ENCODE peak calls at places on chromosomes 6 and 20, in five cellular contexts. B, H, W, S and F are unnamed samples.

GRCh38 chr20:7147220-7147601 is 379.7 kb downstream of the BMP2 start:
- DNase-seq in S (no peak), W (peak), H (no peak), B (no peak), F (no peak)

GRCh38 chr20:12110274-12110673 is 192.6 kb downstream of the BTBD3 start:
- DNase-seq in H (no peak), S (no peak), W (no peak), B (no peak), F (no peak)

GRCh38 chr6:41346435-41346834 is 11.0 kb downstream of the NCR2 start:
- DNase-seq in S (no peak), B (no peak), H (no peak), W (no peak), F (no peak)

GRCh38 chr6:20687494-20687893 is 153.2 kb downstream of the CDKAL1 start:
- DNase-seq in B (no peak), S (no peak), H (no peak), W (no peak), F (no peak)

GRCh38 chr20:2102585-2103453 is 1.2 kb downstream of the STK35 start:
- DNase-seq in B (peak), S (no peak), W (peak), H (peak), F (peak)

GRCh38 chr6:149969635-149970034 is 5.9 kb downstream of the ULBP1 start:
- DNase-seq in S (no peak), B (no peak), W (no peak), H (no peak), F (no peak)

GRCh38 chr20:18524646-18525045 is 16.9 kb downstream of the SEC23B start:
- DNase-seq in S (no peak), W (no peak), H (no peak), B (no peak), F (no peak)

GRCh38 chr6:41689171-41690008 is 46.0 kb downstream of the TFEB start:
- DNase-seq in S (no peak), B (no peak), H (no peak), W (no peak), F (no peak)

GRCh38 chr20:15379897-15380296 is 1042.5 kb upstream of the FLRT3 start:
- DNase-seq in H (no peak), B (no peak), W (no peak), S (no peak), F (no peak)

GRCh38 chr20:47392015-47392720 is 35.7 kb upstream of the ZMYND8 start:
- DNase-seq in S (no peak), B (peak), H (peak), W (peak), F (peak)

GRCh38 chr20:41499961-41500725 is 118.0 kb downstream of the CHD6 start:
- DNase-seq in S (no peak), W (no peak), H (no peak), B (no peak), F (no peak)

GRCh38 chr20:62651285-62652021 is 9.2 kb downstream of the SLCO4A1 start:
- DNase-seq in W (no peak), B (no peak), H (no peak), S (peak), F (peak)

GRCh38 chr20:16391003-16391402 is 182.2 kb downstream of the KIF16B start:
- DNase-seq in S (no peak), W (no peak), B (no peak), H (no peak), F (no peak)

GRCh38 chr6:24614048-24614420 is 32.0 kb downstream of the KIAA0319 start:
- DNase-seq in W (no peak), B (no peak), S (no peak), H (no peak), F (no peak)

GRCh38 chr6:163599136-163599535 is 184.6 kb downstream of the QKI start:
- DNase-seq in B (no peak), W (no peak), H (no peak), S (no peak), F (no peak)

GRCh38 chr6:169868458-169868857 is 117.0 kb downstream of the ERMARD start:
- DNase-seq in W (no peak), H (no peak), S (no peak), B (no peak), F (no peak)

GRCh38 chr6:113674075-113674474 is 183.1 kb upstream of the MARCKS start:
- DNase-seq in B (no peak), S (no peak), W (no peak), H (no peak), F (no peak)

GRCh38 chr6:147507162-147508072 is 1.1 kb upstream of the SAMD5 start:
- DNase-seq in H (peak), W (no peak), S (no peak), B (peak), F (peak)

GRCh38 chr6:43455034-43455747 is at the start of gene DLK2:
- DNase-seq in B (peak), W (no peak), H (peak), S (no peak), F (peak)

GRCh38 chr20:2596673-2597279 is 55.7 kb upstream of the NOP56 start:
- DNase-seq in B (no peak), H (no peak), S (no peak), W (no peak), F (peak)

GRCh38 chr6:82298012-82298411 is 50.5 kb upstream of the IBTK start:
- DNase-seq in W (no peak), S (no peak), H (no peak), B (peak), F (no peak)

GRCh38 chr6:44122821-44123220 is 4.4 kb downstream of the MRPL14 start:
- DNase-seq in S (peak), B (no peak), H (no peak), W (peak), F (no peak)

GRCh38 chr20:57548177-57549058 is 12.5 kb upstream of the PCK1 start:
- DNase-seq in S (no peak), W (no peak), B (no peak), H (no peak), F (no peak)

GRCh38 chr6:105981002-105981887 is 104.9 kb upstream of the PRDM1 start:
- DNase-seq in B (no peak), H (no peak), S (no peak), W (no peak), F (peak)

GRCh38 chr20:39268566-39268965 is 306.4 kb downstream of the DHX35 start:
- DNase-seq in B (no peak), W (no peak), H (no peak), S (no peak), F (no peak)
- TF ChIP-seq JUNB in B (no peak), W (no peak), H (no peak), S (no peak), F (no peak)

GRCh38 chr6:56380476-56380875 is 133.1 kb upstream of the COL21A1 start:
- DNase-seq in S (no peak), W (peak), B (no peak), H (no peak), F (no peak)

GRCh38 chr6:56381852-56382251 is 134.5 kb upstream of the COL21A1 start:
- DNase-seq in W (peak), H (no peak), S (peak), B (no peak), F (no peak)

GRCh38 chr6:56377295-56377694 is 129.9 kb upstream of the COL21A1 start:
- DNase-seq in B (no peak), W (no peak), S (no peak), H (no peak), F (no peak)

GRCh38 chr6:56378507-56378906 is 131.1 kb upstream of the COL21A1 start:
- DNase-seq in B (no peak), W (no peak), S (no peak), H (no peak), F (no peak)

GRCh38 chr6:56378966-56379608 is 131.7 kb upstream of the COL21A1 start:
- DNase-seq in W (no peak), S (no peak), B (no peak), H (no peak), F (no peak)
- TF ChIP-seq JUNB in W (no peak), S (no peak), B (no peak), H (no peak), F (no peak)

DNA sequence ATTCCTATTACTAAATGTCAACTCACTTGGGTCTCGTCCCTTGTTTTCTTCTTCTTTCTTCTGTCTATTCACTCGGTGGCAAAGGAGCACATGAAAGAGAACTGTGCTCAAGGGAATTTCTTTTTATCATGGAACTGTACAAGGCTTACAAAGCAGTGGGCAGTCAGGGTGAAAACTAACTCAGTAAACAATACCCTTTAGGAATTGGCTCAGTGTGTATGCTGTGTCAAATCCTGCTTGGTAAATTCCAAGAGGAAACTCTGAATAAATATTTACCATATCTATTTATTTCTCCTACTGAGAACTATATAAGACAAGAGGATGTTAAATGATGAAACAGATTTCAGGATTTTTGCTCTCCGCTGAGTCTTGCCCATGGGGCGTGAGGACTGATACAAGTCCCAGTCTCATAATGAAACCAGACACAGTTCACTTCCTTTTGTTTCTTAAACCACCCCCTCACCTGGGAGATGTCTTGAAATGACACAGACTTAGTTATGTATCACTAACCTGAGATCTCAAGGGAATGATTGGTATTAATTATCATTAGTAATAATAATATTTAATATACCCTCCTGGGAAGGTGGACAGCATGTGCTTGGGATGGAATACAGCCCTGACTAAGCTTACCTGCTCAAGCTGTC is 188.8 kb downstream of the BACH2 start:
- DNase-seq in H (no peak), B (no peak), W (no peak), S (peak), F (no peak)
- TF ChIP-seq JUNB in H (no peak), B (no peak), W (no peak), S (peak), F (no peak)

GRCh38 chr6:71481021-71481420 is 192.4 kb downstream of the OGFRL1 start:
- DNase-seq in B (no peak), S (no peak), W (no peak), H (no peak), F (no peak)

GRCh38 chr6:71478834-71479541 is 190.4 kb downstream of the OGFRL1 start:
- DNase-seq in H (no peak), B (no peak), S (no peak), W (no peak), F (peak)

GRCh38 chr6:71482742-71483141 is 194.1 kb downstream of the OGFRL1 start:
- DNase-seq in B (no peak), W (no peak), S (no peak), H (no peak), F (no peak)

GRCh38 chr6:71480577-71480976 is 192.0 kb downstream of the OGFRL1 start:
- DNase-seq in W (no peak), H (no peak), B (no peak), S (no peak), F (no peak)

GRCh38 chr6:71481801-71482200 is 193.2 kb downstream of the OGFRL1 start:
- DNase-seq in S (no peak), B (no peak), H (no peak), W (no peak), F (no peak)
- TF ChIP-seq JUNB in S (no peak), B (no peak), H (no peak), W (no peak), F (no peak)

GRCh38 chr6:139406577-139407343 is 32.3 kb upstream of the CITED2 start:
- DNase-seq in H (no peak), B (no peak), W (no peak), S (no peak), F (no peak)

GRCh38 chr6:139407718-139408222 is 33.3 kb upstream of the CITED2 start:
- DNase-seq in B (no peak), H (no peak), S (no peak), W (no peak), F (no peak)

DNA sequence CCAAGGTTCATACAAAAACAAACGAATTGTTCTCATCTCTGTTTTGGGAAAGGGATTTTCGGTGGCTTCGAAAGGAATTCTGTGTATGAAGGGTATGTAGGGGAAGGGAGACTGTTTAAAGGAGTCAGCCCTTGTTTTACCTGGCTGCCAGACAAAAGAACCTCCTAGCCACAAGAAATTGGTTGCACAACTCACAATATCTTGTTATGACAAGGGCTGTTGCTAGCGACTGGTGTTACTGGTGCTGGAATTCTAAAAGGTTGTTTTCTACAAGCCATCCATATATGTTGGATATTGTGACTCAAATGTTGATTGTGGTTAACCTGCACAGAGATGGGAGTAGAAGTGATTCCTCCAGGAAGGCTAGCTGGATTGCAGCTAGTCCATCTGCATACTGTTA is 34.6 kb upstream of the CITED2 start:
- DNase-seq in H (no peak), S (no peak), W (no peak), B (no peak), F (no peak)
- TF ChIP-seq JUNB in H (no peak), S (no peak), W (no peak), B (no peak), F (no peak)